ENCODE peak calls at places on chromosomes 11 and 22, in seven cellular contexts. Y is fibroblast of mammary gland; O is activated CD8-positive, alpha-beta T cell treated with anti-CD3 and anti-CD28 coated beads for 36 hours; W is cardiac fibroblast; H is GM12864; M is thyroid gland; A is activated CD4-positive, alpha-beta T cell treated with anti-CD3 and anti-CD28 coated beads for 36 hours. L is an unnamed sample.

GRCh38 chr22:49975543-49976389 is 15.2 kb downstream of the PIM3 start:
- DNase-seq in Y (no peak), O (peak), W (no peak), H (no peak), M (no peak), A (peak), L (no peak)

GRCh38 chr22:39318507-39319283 is 728 bp downstream of the RPL3 start:
- DNase-seq in Y (no peak), O (no peak), W (no peak), H (no peak), M (peak), A (no peak), L (peak)

GRCh38 chr11:45097721-45098493 is 48.5 kb upstream of the PRDM11 start:
- DNase-seq in Y (peak), O (peak), W (peak), H (no peak), M (peak), A (peak), L (peak)

GRCh38 chr11:58938398-58938797 is 890 bp upstream of the GLYATL1 start:
- DNase-seq in Y (peak), O (no peak), W (no peak), H (no peak), M (no peak), A (no peak), L (no peak)

GRCh38 chr11:118918128-118918685 is 7.5 kb downstream of the BCL9L start:
- DNase-seq in Y (peak), O (peak), W (peak), H (no peak), M (peak), A (peak), L (peak)

GRCh38 chr11:131370901-131371790 is 731 bp downstream of the NTM start:
- DNase-seq in Y (no peak), O (no peak), W (no peak), H (no peak), M (peak), A (no peak), L (no peak)

GRCh38 chr22:45648320-45649070 is 23.1 kb upstream of the ATXN10 start:
- DNase-seq in Y (no peak), O (no peak), W (no peak), H (no peak), M (no peak), A (no peak), L (no peak)

GRCh38 chr22:17891427-17892167 is 117.3 kb upstream of the BID start:
- DNase-seq in Y (no peak), O (peak), W (no peak), H (no peak), M (peak), A (peak), L (no peak)